ENCODE peak calls at places on chromosomes 5 and 9, in four cellular contexts. R is EH, G is neural progenitor cell, Y is fibroblast of lung. V is an unnamed sample.

GRCh38 chr5:158845941-158846340 is 253.8 kb downstream of the EBF1 start:
- DNase-seq in R (no peak), G (no peak), Y (no peak), V (no peak)

GRCh38 chr5:84118551-84118950 is 266.1 kb downstream of the EDIL3 start:
- DNase-seq in R (no peak), G (no peak), Y (no peak), V (no peak)

GRCh38 chr9:36598281-36598680 is 25.6 kb downstream of the MELK start:
- DNase-seq in R (peak; percentile 40), G (no peak), Y (peak; percentile 48), V (peak; percentile 41)

GRCh38 chr5:15940905-15941304 is 238.7 kb downstream of the MARCHF11 start:
- DNase-seq in R (no peak), G (no peak), Y (no peak), V (no peak)

GRCh38 chr9:27572566-27572917 is 739 bp downstream of the C9orf72 start:
- DNase-seq in R (peak; percentile 52), G (peak; percentile 62), Y (peak; percentile 44), V (peak; percentile 21)

GRCh38 chr9:136003356-136004218 is 42.4 kb upstream of the UBAC1 start:
- DNase-seq in R (no peak), G (no peak), Y (no peak), V (no peak)

GRCh38 chr5:142617416-142617815 is 68.5 kb downstream of the FGF1 start:
- DNase-seq in R (no peak), G (no peak), Y (no peak), V (no peak)

GRCh38 chr5:140926211-140926902 is at the start of gene PCDHAC1:
- DNase-seq in R (peak; percentile 20), G (peak; percentile 98), Y (peak; percentile 30), V (peak; percentile 37)

GRCh38 chr9:18825775-18826174 is 207.2 kb downstream of the SAXO1 start:
- DNase-seq in R (peak; percentile 19), G (no peak), Y (no peak), V (no peak)

GRCh38 chr9:21836437-21837161 is 34.2 kb downstream of the MTAP start:
- DNase-seq in R (peak; percentile 99), G (no peak), Y (peak; percentile 99), V (peak; percentile 77)

GRCh38 chr5:180168758-180169157 is 40.3 kb downstream of the RASGEF1C start:
- DNase-seq in R (no peak), G (no peak), Y (no peak), V (no peak)

GRCh38 chr5:41161271-41161670 is 52.1 kb downstream of the C6 start:
- DNase-seq in R (peak; percentile 77), G (no peak), Y (peak; percentile 60), V (peak; percentile 1)

GRCh38 chr9:107239474-107239873 is 43.6 kb upstream of the RAD23B start:
- DNase-seq in R (peak; percentile 57), G (peak; percentile 62), Y (peak; percentile 25), V (no peak)

GRCh38 chr5:146699729-146700430 is 178.7 kb downstream of the PPP2R2B start:
- DNase-seq in R (no peak), G (no peak), Y (no peak), V (no peak)

GRCh38 chr5:45038366-45038987 is 229.7 kb downstream of the MRPS30 start:
- DNase-seq in R (peak; percentile 3), G (peak; percentile 58), Y (peak; percentile 3), V (no peak)

GRCh38 chr9:78542491-78543175 is 245.7 kb downstream of the PSAT1 start:
- DNase-seq in R (no peak), G (peak; percentile 31), Y (no peak), V (no peak)

GRCh38 chr9:17630531-17630949 is 51.7 kb downstream of the SH3GL2 start:
- DNase-seq in R (peak; percentile 91), G (no peak), Y (no peak), V (no peak)

GRCh38 chr5:97192580-97193421 is 9.8 kb upstream of the RIOK2 start:
- DNase-seq in R (peak; percentile 59), G (no peak), Y (no peak), V (no peak)

GRCh38 chr5:145500712-145501111 is 334.4 kb downstream of the PRELID2 start:
- DNase-seq in R (no peak), G (no peak), Y (no peak), V (no peak)

GRCh38 chr5:111461934-111462333 is 50.4 kb downstream of the STARD4 start:
- DNase-seq in R (no peak), G (no peak), Y (no peak), V (no peak)

GRCh38 chr5:139812323-139812722 is 16.7 kb downstream of the PSD2 start:
- DNase-seq in R (no peak), G (no peak), Y (no peak), V (no peak)

GRCh38 chr5:124912653-124913328 is 166.4 kb upstream of the ZNF608 start:
- DNase-seq in R (no peak), G (no peak), Y (no peak), V (no peak)

GRCh38 chr5:69364414-69364813 is 4.9 kb downstream of the AK6 start:
- DNase-seq in R (peak; percentile 6), G (no peak), Y (no peak), V (peak; percentile 24)

GRCh38 chr5:33968133-33969005 is 16.1 kb downstream of the SLC45A2 start:
- DNase-seq in R (no peak), G (no peak), Y (no peak), V (no peak)

GRCh38 chr5:40486437-40487270 is 193.1 kb upstream of the PTGER4 start:
- DNase-seq in R (no peak), G (no peak), Y (peak; percentile 58), V (no peak)

GRCh38 chr5:73823508-73823925 is 197.5 kb downstream of the ARHGEF28 start:
- DNase-seq in R (peak; percentile 85), G (no peak), Y (peak; percentile 86), V (no peak)

GRCh38 chr5:174218162-174218561 is 172.7 kb downstream of the NSG2 start:
- DNase-seq in R (no peak), G (no peak), Y (no peak), V (no peak)

GRCh38 chr9:109241931-109242330 is 74.9 kb upstream of the FRRS1L start:
- DNase-seq in R (no peak), G (no peak), Y (no peak), V (no peak)

GRCh38 chr9:134962998-134963364 is 45.3 kb upstream of the FCN1 start:
- DNase-seq in R (no peak), G (no peak), Y (no peak), V (no peak)

V was measured in hepatic stellate cell.